ENCODE peak calls at places on chromosomes 1 and 21, in four cellular contexts. L is osteocyte, I is kidney glomerular epithelial cell, N is H54. C is an unnamed sample.

GRCh38 chr1:10291705-10292104 is 81.3 kb downstream of the KIF1B start:
- DNase-seq in L (no peak), I (no peak), N (no peak), C (no peak)

GRCh38 chr1:235588916-235589515 is 60.6 kb downstream of the GNG4 start:
- DNase-seq in L (no peak), I (peak), N (peak), C (peak)

GRCh38 chr21:43824250-43824882 is 35.0 kb downstream of the RRP1 start:
- DNase-seq in L (no peak), I (peak), N (peak), C (peak)

GRCh38 chr1:203871114-203871875 is 9.9 kb downstream of the SNRPE start:
- DNase-seq in L (no peak), I (peak), N (peak), C (peak)

GRCh38 chr1:152182942-152183341 is 23.9 kb upstream of the RPTN start:
- DNase-seq in L (no peak), I (peak), N (peak), C (peak)

GRCh38 chr1:54331091-54331772 is 75.0 kb downstream of the SSBP3 start:
- DNase-seq in L (no peak), I (no peak), N (no peak), C (peak)

GRCh38 chr1:84780000-84780716 is 89.9 kb upstream of the SSX2IP start:
- DNase-seq in L (no peak), I (no peak), N (no peak), C (no peak)

GRCh38 chr21:42534361-42534900 is 20.8 kb downstream of the SLC37A1 start:
- DNase-seq in L (no peak), I (no peak), N (no peak), C (no peak)

GRCh38 chr1:172882791-172883386 is 167.9 kb downstream of the TNFSF18 start:
- DNase-seq in L (no peak), I (no peak), N (no peak), C (no peak)

GRCh38 chr1:68322837-68323687 is 90.7 kb upstream of the WLS start:
- DNase-seq in L (no peak), I (no peak), N (peak), C (peak)

GRCh38 chr1:147509786-147510360 is 31.4 kb upstream of the BCL9 start:
- DNase-seq in L (no peak), I (no peak), N (no peak), C (no peak)

GRCh38 chr1:160813215-160813614 is 17.2 kb downstream of the LY9 start:
- DNase-seq in L (no peak), I (no peak), N (no peak), C (no peak)

GRCh38 chr1:38728176-38728908 is 131.2 kb downstream of the RRAGC start:
- DNase-seq in L (peak), I (peak), N (no peak), C (peak)

GRCh38 chr1:20486457-20487235 is 636 bp upstream of the CAMK2N1 start:
- DNase-seq in L (peak), I (peak), N (no peak), C (no peak)

GRCh38 chr21:45457161-45457831 is 52.3 kb downstream of the COL18A1 start:
- DNase-seq in L (no peak), I (no peak), N (no peak), C (no peak)

GRCh38 chr1:214445846-214446614 is 105.4 kb downstream of the PTPN14 start:
- DNase-seq in L (no peak), I (peak), N (peak), C (peak)

GRCh38 chr21:46661627-46662366 is 26.3 kb downstream of the PRMT2 start:
- DNase-seq in L (no peak), I (no peak), N (no peak), C (no peak)

GRCh38 chr1:156162430-156163037 is 9.1 kb downstream of the SEMA4A start:
- DNase-seq in L (no peak), I (no peak), N (no peak), C (no peak)

GRCh38 chr1:88504601-88505000 is 179.5 kb upstream of the PKN2 start:
- DNase-seq in L (no peak), I (no peak), N (no peak), C (no peak)

GRCh38 chr1:52600533-52601179 is 1.5 kb upstream of the GPX7 start:
- DNase-seq in L (no peak), I (no peak), N (no peak), C (no peak)

GRCh38 chr21:41500931-41501381 is 7.0 kb downstream of the TMPRSS2 start:
- DNase-seq in L (no peak), I (no peak), N (no peak), C (no peak)

GRCh38 chr1:156502749-156503671 is 2.4 kb upstream of the MEF2D start:
- DNase-seq in L (no peak), I (peak), N (peak), C (peak)

GRCh38 chr1:229058716-229059115 is 212.2 kb upstream of the RAB4A start:
- DNase-seq in L (no peak), I (no peak), N (no peak), C (no peak)

GRCh38 chr1:55001311-55001710 is 2.6 kb downstream of the BSND start:
- DNase-seq in L (no peak), I (no peak), N (no peak), C (no peak)

GRCh38 chr1:235127774-235128452 is 724 bp downstream of the TOMM20 start:
- DNase-seq in L (peak), I (no peak), N (no peak), C (no peak)

GRCh38 chr1:10033359-10033845 is 644 bp downstream of the UBE4B start:
- DNase-seq in L (no peak), I (peak), N (peak), C (no peak)

GRCh38 chr1:4601986-4602385 is 52.4 kb upstream of the AJAP1 start:
- DNase-seq in L (no peak), I (no peak), N (no peak), C (no peak)

GRCh38 chr1:188240772-188241406 is 1412.1 kb downstream of the PLA2G4A start:
- DNase-seq in L (no peak), I (no peak), N (no peak), C (no peak)

GRCh38 chr21:38857152-38857825 is 51.6 kb downstream of the ETS2 start:
- DNase-seq in L (peak), I (no peak), N (no peak), C (no peak)

C was measured in GM04504.